ENCODE peak calls at places on chromosomes 6 and 20, in nine cellular contexts. M is mesothelial cell of epicardium; I is T-helper 9 cell; G is HS-27A; R is cardiac muscle cell; Z is activated gamma-delta T cell treated with anti-CD3 and anti-CD28 coated beads, Interleukin-2, amount 50 U/mL, for 16 hours; S is body of pancreas; T is NCI-H460; H is effector CD4-positive, alpha-beta T cell. Y is an unnamed sample.

GRCh38 chr6:26520088-26520839 is 17.9 kb upstream of the HMGN4 start:
- DNase-seq in R (no peak), T (no peak), Z (no peak), H (no peak), I (no peak), S (no peak), G (peak), M (peak), Y (no peak)

GRCh38 chr20:47024461-47024937 is 129.9 kb downstream of the EYA2 start:
- DNase-seq in R (no peak), S (no peak), T (no peak), Z (no peak), M (no peak), G (no peak), H (no peak), I (no peak), Y (no peak)

GRCh38 chr20:38249536-38250310 is 10.8 kb downstream of the KIAA1755 start:
- DNase-seq in H (no peak), M (no peak), I (no peak), Z (no peak), S (no peak), G (no peak), R (no peak), T (no peak), Y (no peak)

GRCh38 chr6:15363523-15364400 is 117.9 kb downstream of the JARID2 start:
- DNase-seq in G (no peak), M (no peak), Z (no peak), T (no peak), I (no peak), S (no peak), R (no peak), H (no peak), Y (no peak)

GRCh38 chr6:33764036-33764435 is 17.3 kb upstream of the IP6K3 start:
- DNase-seq in I (no peak), T (no peak), G (no peak), R (no peak), M (no peak), Z (no peak), S (no peak), H (no peak), Y (no peak)

GRCh38 chr20:4507288-4507719 is 214.4 kb upstream of the PRND start:
- DNase-seq in I (no peak), T (no peak), G (peak), H (no peak), M (no peak), S (no peak), Z (no peak), R (peak), Y (no peak)

GRCh38 chr6:163180874-163181541 is 233.5 kb upstream of the QKI start:
- DNase-seq in G (no peak), I (no peak), R (peak), S (peak), Z (no peak), H (no peak), M (no peak), T (peak), Y (no peak)

GRCh38 chr20:20536240-20536933 is 168.5 kb downstream of the INSM1 start:
- DNase-seq in T (no peak), Z (no peak), M (no peak), S (no peak), R (no peak), G (no peak), H (no peak), I (no peak), Y (no peak)

GRCh38 chr20:55774628-55775027 is 230.7 kb downstream of the CBLN4 start:
- DNase-seq in Z (no peak), M (no peak), G (no peak), H (no peak), I (no peak), T (no peak), S (no peak), R (no peak), Y (no peak)

GRCh38 chr6:27478141-27478705 is 5.3 kb upstream of the ZNF184 start:
- DNase-seq in H (no peak), G (no peak), T (no peak), R (peak), I (no peak), M (no peak), Z (no peak), S (no peak), Y (no peak)

GRCh38 chr6:166569206-166569605 is 17.3 kb downstream of the RAMACL start:
- DNase-seq in T (no peak), G (no peak), I (no peak), Z (no peak), H (no peak), R (no peak), S (no peak), M (no peak), Y (no peak)

GRCh38 chr6:34497411-34497810 is 31.5 kb downstream of the PACSIN1 start:
- DNase-seq in S (no peak), M (no peak), Z (no peak), T (no peak), R (no peak), G (no peak), I (no peak), H (no peak), Y (no peak)

GRCh38 chr20:775679-776135 is 7.4 kb upstream of the SLC52A3 start:
- DNase-seq in I (no peak), Z (no peak), M (no peak), R (no peak), S (no peak), H (no peak), T (no peak), G (no peak), Y (no peak)

GRCh38 chr6:129031051-129031599 is 148.2 kb downstream of the LAMA2 start:
- DNase-seq in R (peak), S (no peak), G (peak), H (no peak), Z (no peak), M (no peak), T (no peak), I (no peak), Y (no peak)